ENCODE peak calls at places on chromosomes 3 and 15, in nine cellular contexts. P, H, Z, S, U, M, O, R and K are unnamed samples.

GRCh38 chr3:77620009-77620408 is 580.1 kb downstream of the ROBO2 start:
- DNase-seq in Z (no peak), P (no peak), O (no peak), R (no peak), M (no peak), S (peak; percentile 25), H (no peak), U (peak; percentile 24), K (peak; percentile 28)

GRCh38 chr15:65916664-65917406 is 47.5 kb downstream of the RAB11A start:
- DNase-seq in P (peak; percentile 43), H (no peak), O (peak; percentile 71), S (peak; percentile 64), R (peak; percentile 60), Z (peak; percentile 57), U (peak; percentile 74), M (peak; percentile 74), K (peak; percentile 73)

GRCh38 chr3:36876181-36876936 is 68.5 kb downstream of the TRANK1 start:
- DNase-seq in H (no peak), O (no peak), U (no peak), P (no peak), S (no peak), Z (no peak), R (no peak), M (no peak), K (no peak)

GRCh38 chr3:44674211-44674610 is 25.7 kb downstream of the ZNF35 start:
- DNase-seq in H (no peak), U (no peak), O (no peak), R (no peak), S (no peak), P (no peak), Z (no peak), M (no peak), K (no peak)

GRCh38 chr3:12062605-12063004 is 58.4 kb downstream of the SYN2 start:
- DNase-seq in Z (no peak), H (no peak), R (no peak), S (no peak), U (no peak), O (no peak), M (no peak), P (no peak), K (no peak)

GRCh38 chr15:52727825-52728224 is 48.6 kb upstream of the ATOSA start:
- DNase-seq in M (no peak), P (no peak), R (no peak), O (no peak), U (no peak), Z (no peak), S (no peak), H (no peak), K (no peak)

GRCh38 chr3:154430014-154430413 is at the start of gene GPR149:
- DNase-seq in P (no peak), O (no peak), R (no peak), H (no peak), Z (no peak), U (no peak), M (peak; percentile 18), S (peak; percentile 22), K (no peak)

GRCh38 chr3:51933471-51934138 is 8.1 kb downstream of the RRP9 start:
- DNase-seq in R (no peak), U (no peak), Z (no peak), S (no peak), O (no peak), H (no peak), P (no peak), M (no peak), K (no peak)

GRCh38 chr3:20160230-20160629 is 25.8 kb downstream of the SGO1 start:
- DNase-seq in S (no peak), R (no peak), Z (no peak), U (no peak), O (no peak), P (no peak), H (no peak), M (no peak), K (no peak)

GRCh38 chr3:76760336-76760735 is 279.6 kb upstream of the ROBO2 start:
- DNase-seq in R (no peak), M (no peak), Z (no peak), P (no peak), O (no peak), S (no peak), U (no peak), H (no peak), K (no peak)

GRCh38 chr3:195259146-195259563 is 11.8 kb downstream of the XXYLT1 start:
- DNase-seq in M (no peak), U (peak; percentile 32), P (no peak), S (peak; percentile 82), Z (no peak), H (no peak), R (no peak), O (no peak), K (peak; percentile 75)

GRCh38 chr15:80693682-80694623 is 1.2 kb upstream of the ABHD17C start:
- DNase-seq in H (no peak), M (peak; percentile 14), R (no peak), U (peak; percentile 39), O (peak; percentile 44), S (no peak), P (peak; percentile 8), Z (no peak), K (peak; percentile 16)

GRCh38 chr3:109355625-109356441 is 18.5 kb upstream of the DPPA4 start:
- DNase-seq in M (no peak), P (no peak), H (no peak), R (no peak), U (no peak), S (no peak), Z (no peak), O (no peak), K (no peak)

GRCh38 chr3:126932188-126932931 is 50.6 kb upstream of the PLXNA1 start:
- DNase-seq in H (no peak), O (no peak), R (no peak), S (no peak), P (no peak), U (peak; percentile 75), Z (no peak), M (peak; percentile 48), K (peak; percentile 71)

GRCh38 chr3:133464573-133464972 is 64.7 kb downstream of the BFSP2 start:
- DNase-seq in H (no peak), M (peak; percentile 10), O (no peak), R (no peak), P (no peak), U (peak; percentile 56), Z (no peak), S (peak; percentile 61), K (peak; percentile 44)

GRCh38 chr15:100187677-100188076 is 154.1 kb downstream of the ADAMTS17 start:
- DNase-seq in Z (no peak), P (no peak), R (no peak), M (no peak), O (no peak), H (no peak), S (no peak), U (no peak), K (no peak)

GRCh38 chr3:172965256-172965655 is 175.8 kb downstream of the SPATA16 start:
- DNase-seq in P (no peak), Z (no peak), O (no peak), S (peak; percentile 9), M (no peak), R (no peak), H (no peak), U (peak; percentile 50), K (no peak)

GRCh38 chr3:17772556-17772955 is 30.1 kb upstream of the TBC1D5 start:
- DNase-seq in H (no peak), S (no peak), Z (no peak), M (no peak), U (no peak), P (no peak), O (no peak), R (no peak), K (no peak)

DNA sequence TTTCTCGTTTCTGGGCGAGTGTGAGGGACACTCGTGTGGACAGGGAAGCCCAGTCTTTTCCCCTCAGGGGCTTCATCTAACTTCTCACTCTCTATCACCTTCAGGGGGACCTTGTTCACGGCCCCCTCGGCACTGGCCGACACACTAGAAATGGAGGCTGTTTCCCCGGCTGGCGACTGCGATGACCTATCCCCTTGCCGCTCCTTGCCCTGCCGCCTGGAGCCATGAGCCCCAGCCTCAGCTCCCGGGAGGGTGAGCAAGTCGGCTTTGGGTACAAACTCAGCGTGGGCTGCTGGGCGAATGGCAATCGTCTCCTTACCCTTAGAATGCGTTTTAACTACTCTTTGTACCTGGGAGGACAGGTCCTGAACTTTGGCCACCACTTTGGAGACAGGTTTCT is 41.0 kb downstream of the FMN1 start:
- DNase-seq in M (no peak), U (no peak), S (no peak), P (no peak), O (no peak), H (no peak), R (no peak), Z (no peak), K (no peak)
- H3K4me3 ChIP-seq in M (no peak overlapping the region), U (no peak overlapping the region), S (no peak overlapping the region), P (peak overlapping the region; percentile 24), O (no peak overlapping the region), H (no peak overlapping the region), R (no peak overlapping the region), Z (peak overlapping the region; percentile 20), K (no peak overlapping the region)

DNA sequence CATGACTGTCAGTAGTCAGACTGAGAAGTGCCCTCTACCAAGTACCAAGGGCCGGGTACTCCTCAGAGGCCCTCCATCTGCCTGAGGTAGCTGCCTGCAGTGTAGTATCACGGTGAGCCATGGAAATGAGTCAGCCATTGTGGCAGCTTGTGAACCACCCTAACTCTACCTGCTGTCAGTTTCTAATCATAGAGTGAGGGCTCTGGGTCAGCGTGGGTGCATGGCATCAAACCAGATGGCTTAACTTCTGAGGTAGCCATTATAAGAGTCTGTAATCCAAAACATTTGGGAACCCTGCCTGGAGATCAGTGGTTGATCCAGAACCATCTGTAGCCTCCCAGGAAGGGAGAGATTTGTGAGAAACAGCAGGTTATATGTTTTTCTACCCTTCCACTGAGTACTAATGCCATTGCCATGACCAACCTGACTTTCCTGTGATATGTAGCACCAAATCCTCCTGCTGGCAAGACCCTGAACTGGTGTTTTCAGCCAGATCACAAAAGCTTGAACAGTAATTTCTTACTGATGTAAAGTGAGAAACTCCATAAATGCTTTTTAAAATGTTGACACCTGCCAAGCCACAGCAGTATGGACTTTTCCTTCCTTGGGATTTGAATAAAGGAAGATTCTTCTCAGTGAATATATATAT is 38.9 kb downstream of the ABHD2 start:
- DNase-seq in S (no peak), U (peak; percentile 29), Z (no peak), M (no peak), H (no peak), P (no peak), O (no peak), R (no peak), K (peak; percentile 29)
- TF ChIP-seq CTCF in S (peak; percentile 21), U (peak; percentile 24), Z (no peak), M (no peak), H (no peak), P (no peak), O (no peak), R (no peak), K (peak; percentile 19)

DNA sequence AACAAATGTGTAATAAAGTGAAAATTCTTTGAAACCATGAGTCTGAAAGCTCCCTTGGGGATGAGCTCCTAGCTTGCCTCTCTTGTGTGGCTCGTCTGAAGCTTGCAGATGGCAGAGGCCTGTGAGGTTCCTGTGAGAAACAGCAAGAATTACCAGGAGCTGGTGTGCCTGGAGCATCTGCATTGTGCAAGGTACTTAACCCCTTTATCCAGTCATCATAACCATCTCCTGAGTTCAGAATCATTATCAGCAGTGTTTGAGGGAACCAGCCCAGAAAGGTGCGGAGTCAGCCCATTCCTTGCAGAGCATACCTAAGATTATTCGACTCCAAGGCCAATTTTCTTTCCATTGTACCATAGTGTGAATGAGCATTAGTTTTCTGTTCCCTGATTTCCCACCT is 51.7 kb upstream of the TRA2B start:
- DNase-seq in H (no peak), M (no peak), O (no peak), P (no peak), S (no peak), R (no peak), U (no peak), Z (no peak), K (no peak)
- H3K4me3 ChIP-seq in H (no peak overlapping the region), M (no peak overlapping the region), O (no peak overlapping the region), P (no peak overlapping the region), S (no peak overlapping the region), R (no peak overlapping the region), U (no peak overlapping the region), Z (no peak overlapping the region), K (no peak overlapping the region)

GRCh38 chr3:187642861-187643260 is 27.3 kb downstream of the SST start:
- DNase-seq in H (no peak), S (no peak), P (no peak), O (no peak), M (no peak), R (no peak), Z (no peak), U (no peak), K (no peak)
- TF ChIP-seq CTCF in H (no peak), S (no peak), P (no peak), O (no peak), M (no peak), R (no peak), Z (no peak), U (no peak), K (no peak)